ENCODE peak calls at places on chromosomes 2 and 18, in five cellular contexts. Y is fibroblast of the conjunctiva, R is cardiac fibroblast, G is GM23248, M is fibroblast of mammary gland. H is an unnamed sample.

GRCh38 chr18:32298289-32298688 is 108.5 kb downstream of the MEP1B start:
- DNase-seq in G (peak), Y (no peak), R (peak), M (peak), H (peak)

GRCh38 chr2:120937736-120938131 is 202.1 kb downstream of the GLI2 start:
- DNase-seq in M (peak), Y (no peak), G (peak), R (peak), H (peak)

GRCh38 chr2:95323347-95324155 is 26.4 kb downstream of the KCNIP3 start:
- DNase-seq in M (no peak), R (peak), G (peak), Y (no peak), H (no peak)

GRCh38 chr2:8661736-8662135 is 20.1 kb upstream of the ID2 start:
- DNase-seq in Y (no peak), R (peak), M (peak), G (peak), H (no peak)

GRCh38 chr18:44695503-44695902 is 14.8 kb downstream of the SETBP1 start:
- DNase-seq in M (no peak), G (no peak), R (no peak), Y (no peak), H (no peak)

GRCh38 chr2:96923810-96924774 is 54.2 kb upstream of the SEMA4C start:
- DNase-seq in R (no peak), M (no peak), Y (no peak), G (no peak), H (no peak)

GRCh38 chr2:96409543-96410184 is 74.1 kb downstream of the NCAPH start:
- DNase-seq in R (peak), G (no peak), Y (no peak), M (no peak), H (no peak)

GRCh38 chr2:232880764-232881351 is 10.8 kb downstream of the SNORC start:
- DNase-seq in M (no peak), G (no peak), R (no peak), Y (no peak), H (no peak)

GRCh38 chr18:55233850-55234249 is 274.6 kb upstream of the CCDC68 start:
- DNase-seq in R (peak), G (peak), M (peak), Y (no peak), H (peak)

GRCh38 chr2:73759287-73759764 is 20.6 kb downstream of the DUSP11 start:
- DNase-seq in R (peak), G (peak), Y (no peak), M (peak), H (peak)

GRCh38 chr2:16425462-16426336 is 239.9 kb downstream of the CYRIA start:
- DNase-seq in R (no peak), G (no peak), Y (no peak), M (no peak), H (no peak)

GRCh38 chr18:11873670-11874340 is 22.6 kb downstream of the CHMP1B start:
- DNase-seq in R (no peak), M (no peak), Y (no peak), G (no peak), H (no peak)

GRCh38 chr2:233419626-233420431 is 65.5 kb downstream of the DGKD start:
- DNase-seq in Y (no peak), R (peak), M (no peak), G (no peak), H (no peak)

GRCh38 chr2:162029287-162029901 is 44.6 kb downstream of the DPP4 start:
- DNase-seq in R (peak), G (peak), M (peak), Y (peak), H (peak)

GRCh38 chr2:228545749-228546148 is 364.3 kb upstream of the SPHKAP start:
- DNase-seq in M (no peak), G (peak), Y (no peak), R (peak), H (peak)

GRCh38 chr2:52192656-52193055 is 1160.7 kb upstream of the NRXN1 start:
- DNase-seq in G (no peak), M (no peak), R (no peak), Y (no peak), H (no peak)

GRCh38 chr2:2083113-2083757 is 247.8 kb downstream of the MYT1L start:
- DNase-seq in R (no peak), M (no peak), Y (no peak), G (no peak), H (no peak)

GRCh38 chr2:73202156-73203054 is at the start of gene NOTO:
- DNase-seq in M (peak), R (peak), G (peak), Y (no peak), H (no peak)

GRCh38 chr18:3048121-3048520 is 35.2 kb upstream of the LPIN2 start:
- DNase-seq in G (no peak), M (no peak), Y (no peak), R (no peak), H (no peak)

GRCh38 chr2:151808258-151809072 is 19.8 kb downstream of the ARL5A start:
- DNase-seq in R (peak), M (peak), Y (no peak), G (peak), H (peak)

GRCh38 chr2:182068811-182069210 is 83.2 kb downstream of the PPP1R1C start:
- DNase-seq in Y (no peak), R (peak), G (peak), M (no peak), H (peak)

GRCh38 chr2:178194600-178195389 is 483 bp downstream of the OSBPL6 start:
- DNase-seq in R (peak), G (peak), M (peak), Y (no peak), H (peak)

GRCh38 chr2:42964444-42965081 is 172.2 kb upstream of the HAAO start:
- DNase-seq in R (peak), G (peak), M (peak), Y (peak), H (peak)

GRCh38 chr2:194870974-194871535 is 786.0 kb upstream of the SLC39A10 start:
- DNase-seq in M (no peak), G (no peak), R (no peak), Y (no peak), H (no peak)

GRCh38 chr2:232126301-232127085 is 165.0 kb downstream of the DIS3L2 start:
- DNase-seq in M (peak), R (peak), G (no peak), Y (no peak), H (no peak)

GRCh38 chr18:9839806-9840205 is 46.0 kb upstream of the TXNDC2 start:
- DNase-seq in Y (no peak), R (no peak), G (no peak), M (no peak), H (peak)

GRCh38 chr18:57004366-57005121 is 142.3 kb upstream of the BOD1L2 start:
- DNase-seq in Y (no peak), R (peak), G (peak), M (peak), H (peak)

GRCh38 chr18:24023185-24023814 is 8.7 kb downstream of the TTC39C start:
- DNase-seq in M (no peak), Y (no peak), G (no peak), R (no peak), H (no peak)

H was measured in iris pigment epithelial cell.